ENCODE peak calls at places on chromosomes 11 and 22, in six cellular contexts. D is fibroblast of lung, O is ascending aorta, H is AG04450, R is testis, T is NT2/D1. L is an unnamed sample.

GRCh38 chr22:19797631-19798319 is 37.2 kb downstream of the TBX1 start:
- DNase-seq in D (no peak), O (no peak), H (no peak), R (no peak), T (no peak), L (no peak)

GRCh38 chr11:10438451-10438850 is 16.6 kb upstream of the AMPD3 start:
- DNase-seq in D (no peak), O (no peak), H (no peak), R (no peak), T (no peak), L (no peak)

GRCh38 chr11:102568851-102569250 is 38.3 kb upstream of the MMP7 start:
- DNase-seq in D (no peak), O (no peak), H (no peak), R (no peak), T (no peak), L (no peak)

GRCh38 chr11:63710476-63711217 is 29.3 kb downstream of the RTN3 start:
- DNase-seq in D (peak; percentile 82), O (no peak), H (peak; percentile 7), R (no peak), T (no peak), L (peak; percentile 55)

GRCh38 chr11:47348131-47348802 is 4.2 kb downstream of the MYBPC3 start:
- DNase-seq in D (no peak), O (no peak), H (no peak), R (no peak), T (no peak), L (no peak)

GRCh38 chr11:61833478-61833877 is 5.4 kb downstream of the FADS2 start:
- DNase-seq in D (no peak), O (no peak), H (no peak), R (no peak), T (no peak), L (no peak)

GRCh38 chr22:38271927-38272372 is 860 bp downstream of the TMEM184B start:
- DNase-seq in D (no peak), O (no peak), H (no peak), R (no peak), T (no peak), L (no peak)

GRCh38 chr11:72023335-72023734 is 24.6 kb downstream of the IL18BP start:
- DNase-seq in D (no peak), O (no peak), H (no peak), R (no peak), T (no peak), L (no peak)

GRCh38 chr11:74730601-74731260 is 495 bp downstream of the CHRDL2 start:
- DNase-seq in D (no peak), O (no peak), H (no peak), R (no peak), T (no peak), L (no peak)
- H3K4me3 ChIP-seq in D (no peak overlapping the region), O (no peak overlapping the region), H (peak overlapping the region; percentile 35), R (no peak overlapping the region), T (peak overlapping the region; percentile 49), L (no peak overlapping the region)

GRCh38 chr11:122883682-122883981 is 1.1 kb downstream of the JHY start:
- DNase-seq in D (peak; percentile 85), O (no peak), H (no peak), R (peak; percentile 38), T (no peak), L (peak; percentile 85)
- H3K27me3 ChIP-seq in D (peaks cover 3% of the 10 kb centered on the region), O (no peaks in the 10 kb centered on the region), H (peaks cover 25% of the 10 kb centered on the region), R (no peaks in the 10 kb centered on the region), T (peaks cover 15% of the 10 kb centered on the region), L (peaks cover 28% of the 10 kb centered on the region)

GRCh38 chr22:26670459-26670858 is 13.1 kb downstream of the MIAT start:
- DNase-seq in D (no peak), O (no peak), H (no peak), R (no peak), T (no peak), L (no peak)

GRCh38 chr22:26673485-26673884 is 16.1 kb downstream of the MIAT start:
- DNase-seq in D (peak; percentile 12), O (no peak), H (no peak), R (no peak), T (no peak), L (no peak)

GRCh38 chr22:26672590-26673468 is 15.4 kb downstream of the MIAT start:
- DNase-seq in D (peak; percentile 96), O (peak; percentile 95), H (peak; percentile 88), R (peak; percentile 96), T (peak; percentile 77), L (peak; percentile 89)

GRCh38 chr22:26671317-26672059 is 14.1 kb downstream of the MIAT start:
- DNase-seq in D (no peak), O (peak; percentile 73), H (no peak), R (no peak), T (no peak), L (no peak)

DNA sequence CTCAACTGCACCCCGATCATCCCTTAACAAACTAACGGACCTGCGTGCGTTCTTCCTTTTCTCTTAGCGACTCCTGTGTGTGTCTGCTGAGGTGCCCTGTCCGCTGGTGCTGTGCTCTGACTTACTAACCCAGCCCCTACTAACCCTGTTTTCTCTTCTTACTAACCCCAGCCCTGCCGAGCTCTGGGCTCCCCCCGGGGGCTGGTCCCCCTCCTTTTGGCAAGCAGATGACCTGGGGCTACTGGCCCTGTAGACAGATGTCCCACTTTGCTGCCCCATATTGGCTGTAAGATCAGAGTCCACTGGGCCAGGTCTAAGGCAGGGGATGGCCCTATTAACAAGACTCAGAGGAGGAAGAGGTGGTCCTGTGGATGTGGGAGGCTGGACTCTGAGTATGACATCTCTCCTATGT is 14.7 kb downstream of the MIAT start:
- DNase-seq in D (no peak), O (no peak), H (no peak), R (no peak), T (no peak), L (no peak)
- H3K4me3 ChIP-seq in D (peak overlapping the region; percentile 80), O (peak overlapping the region; percentile 80), H (peak overlapping the region; percentile 95), R (peak overlapping the region; percentile 78), T (no peak overlapping the region), L (peak overlapping the region; percentile 65)

GRCh38 chr11:14345668-14346067 is 13.3 kb downstream of the RRAS2 start:
- DNase-seq in D (no peak), O (no peak), H (no peak), R (no peak), T (no peak), L (no peak)
- H3K27me3 ChIP-seq in D (no peaks in the 10 kb centered on the region), O (no peaks in the 10 kb centered on the region), H (no peaks in the 10 kb centered on the region), R (no peaks in the 10 kb centered on the region), T (no peaks in the 10 kb centered on the region), L (no peaks in the 10 kb centered on the region)

L was measured in cardiac muscle cell.